ENCODE peak calls at places on chromosomes 4 and X, in four cellular contexts. U, F, J and W are unnamed samples. For H3K4me1 and H3K27me3, the result is how much of the 10 kb centered on the place peaks cover.

GRCh38 chr4:3530663-3531254 is 1.5 kb downstream of the LRPAP1 start:
- DNase-seq in J (peak), U (no peak), F (no peak), W (no peak)

GRCh38 chr4:97987019-97987648 is 156.1 kb downstream of the STPG2 start:
- DNase-seq in F (peak), U (no peak), J (peak), W (no peak)

GRCh38 chr4:187333151-187333550 is 609.5 kb upstream of the FAT1 start:
- DNase-seq in F (peak), U (peak), J (no peak), W (peak)

GRCh38 chr4:82360298-82361177 is 13.3 kb downstream of the HNRNPD start:
- DNase-seq in J (peak), U (peak), F (peak), W (no peak)

GRCh38 chrX:41518127-41518840 is 71.1 kb downstream of the NYX start:
- DNase-seq in F (no peak), J (no peak), U (no peak), W (no peak)

GRCh38 chrX:129556806-129557315 is 16.8 kb downstream of the OCRL start:
- DNase-seq in J (no peak), U (no peak), F (no peak), W (no peak)

GRCh38 chrX:29841750-29842149 is 373.6 kb upstream of the MAGEB2 start:
- DNase-seq in U (peak), F (peak), J (no peak), W (no peak)

GRCh38 chr4:86543080-86543479 is 51.0 kb upstream of the PTPN13 start:
- DNase-seq in F (no peak), J (no peak), U (no peak), W (no peak)

GRCh38 chr4:87029356-87029755 is 94.5 kb downstream of the AFF1 start:
- DNase-seq in F (no peak), J (no peak), U (no peak), W (no peak)

GRCh38 chr4:113625902-113626301 is 135.6 kb downstream of the CAMK2D start:
- DNase-seq in U (no peak), F (no peak), J (no peak), W (no peak)

GRCh38 chrX:153995504-153995903 is 22.9 kb downstream of the TMEM187 start:
- DNase-seq in F (no peak), J (no peak), U (no peak), W (no peak)

GRCh38 chr4:10639100-10639499 is 45.5 kb downstream of the CLNK start:
- DNase-seq in F (no peak), J (no peak), U (no peak), W (no peak)

GRCh38 chr4:146379744-146380143 is 142.0 kb downstream of the SLC10A7 start:
- DNase-seq in U (peak), J (no peak), F (peak), W (no peak)

GRCh38 chr4:102736636-102737549 is 23.9 kb downstream of the MANBA start:
- DNase-seq in U (no peak), F (peak), J (peak), W (peak)

GRCh38 chr4:73378887-73379286 is 25.2 kb upstream of the ALB start:
- DNase-seq in J (no peak), U (no peak), F (no peak), W (no peak)

GRCh38 chr4:1873291-1873690 is 2.1 kb downstream of the NSD2 start:
- DNase-seq in J (no peak), U (no peak), F (no peak), W (no peak)

GRCh38 chrX:136063340-136064079 is 78.3 kb downstream of the SLC9A6 start:
- DNase-seq in J (no peak), F (peak), U (no peak), W (no peak)

GRCh38 chrX:5876984-5877655 is 351.5 kb downstream of the NLGN4X start:
- DNase-seq in U (no peak), J (peak), F (peak), W (no peak)

GRCh38 chr4:152038238-152038637 is 277.4 kb upstream of the GATB start:
- DNase-seq in J (no peak), F (peak), U (peak), W (no peak)

DNA sequence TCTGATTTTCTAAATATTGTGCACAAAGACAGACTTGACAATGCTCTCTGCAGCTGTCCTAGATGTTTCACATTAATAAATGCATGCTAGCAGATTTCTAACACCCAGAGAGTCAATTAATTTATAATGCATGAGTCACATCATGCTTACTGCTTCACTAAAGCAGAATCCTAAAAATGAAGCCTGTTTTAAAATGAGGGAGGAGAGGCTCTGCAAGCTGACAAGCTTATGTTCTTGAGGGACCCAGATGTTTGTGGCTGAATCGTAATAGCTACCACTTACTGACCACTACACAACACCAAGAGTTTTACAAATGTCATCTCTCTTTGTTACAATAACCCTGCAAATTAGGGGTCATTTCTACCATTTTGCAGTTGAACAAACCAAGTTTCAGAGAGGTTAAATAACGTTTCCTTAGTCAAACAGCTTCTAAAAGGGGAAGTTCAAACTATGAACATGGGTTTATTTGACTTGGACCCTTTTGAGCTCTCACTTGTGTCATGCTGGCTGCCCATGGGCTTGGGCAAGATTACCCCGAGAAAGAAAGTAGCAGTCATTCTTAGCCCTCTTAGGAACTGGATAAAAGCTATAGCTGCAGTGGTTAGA is 262.7 kb upstream of the ETNPPL start:
- DNase-seq in J (no peak), F (peak), U (no peak), W (no peak)
- H2AFZ ChIP-seq in J (no peak), F (no peak), U (no peak), W (no peak)

GRCh38 chr4:168645933-168646768 is 149.3 kb downstream of the PALLD start:
- DNase-seq in J (peak), F (no peak), U (no peak), W (no peak)

GRCh38 chr4:168647976-168648375 is 151.1 kb downstream of the PALLD start:
- DNase-seq in J (no peak), F (no peak), U (no peak), W (no peak)

GRCh38 chr4:168648929-168649328 is 152.1 kb downstream of the PALLD start:
- DNase-seq in U (peak), J (no peak), F (peak), W (peak)

GRCh38 chr4:168651374-168651773 is 154.5 kb downstream of the PALLD start:
- DNase-seq in F (no peak), U (no peak), J (no peak), W (no peak)

DNA sequence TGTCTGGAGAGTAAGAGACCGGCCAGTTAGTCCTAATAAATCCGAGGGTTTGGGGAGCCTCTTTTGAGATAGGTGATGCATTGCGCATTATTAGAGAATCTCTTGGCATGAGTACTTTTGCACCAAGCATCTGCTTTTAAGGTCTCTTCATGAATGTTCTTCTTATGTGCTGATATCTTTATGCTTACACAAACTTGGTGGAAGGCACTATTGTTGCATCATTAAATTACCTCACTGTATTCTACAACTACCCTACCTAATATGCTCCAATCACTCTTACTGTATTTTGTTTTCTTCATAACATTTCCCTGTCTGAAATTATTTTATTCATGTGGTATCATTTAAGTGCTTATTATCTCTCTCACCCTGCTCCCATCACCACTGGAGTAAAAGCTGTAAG is 151.6 kb downstream of the PALLD start:
- DNase-seq in U (no peak), F (no peak), J (no peak), W (no peak)
- H3K4me1 ChIP-seq in U (under half), F (under half), J (under half), W (under half)

DNA sequence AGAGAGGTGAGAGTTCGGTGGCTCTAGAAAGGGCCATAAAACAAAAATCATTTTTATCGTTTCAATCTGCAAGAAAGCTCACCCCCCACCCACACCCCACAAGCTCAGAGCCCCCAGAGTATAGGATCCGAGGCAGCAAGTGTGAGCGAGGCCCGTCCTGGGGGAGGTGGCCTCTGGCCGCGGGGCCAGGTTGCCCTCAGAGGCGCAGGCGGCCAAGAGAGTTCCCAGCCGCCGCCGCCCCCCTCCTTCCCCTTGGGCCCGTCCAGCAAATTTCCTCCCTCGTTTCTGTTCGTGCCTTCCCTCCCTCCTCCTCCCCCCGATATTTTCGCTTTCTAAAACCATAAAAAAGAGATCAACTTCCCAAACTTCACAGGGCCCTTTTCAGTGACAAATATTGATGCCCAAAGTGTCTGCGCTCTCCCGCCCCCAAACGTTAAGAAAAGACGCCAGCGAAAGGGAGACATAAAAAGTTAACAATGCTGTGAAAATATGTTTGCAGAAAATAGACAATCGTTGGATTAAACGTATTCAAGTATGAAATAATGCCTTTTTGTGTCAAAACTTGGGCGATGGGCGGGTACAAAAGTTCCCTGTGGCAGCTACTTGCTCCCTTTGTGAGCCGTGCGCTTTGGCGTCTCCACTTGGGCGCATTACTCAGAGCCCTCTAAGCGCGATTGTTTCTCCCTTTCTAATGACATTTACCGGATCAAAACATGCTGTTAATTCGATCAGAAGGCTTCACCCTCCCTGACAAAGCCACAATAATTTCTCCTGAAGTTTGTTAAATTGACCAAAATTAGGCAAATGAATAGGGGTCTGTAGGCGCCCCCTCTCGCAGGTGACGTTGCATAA is 1.1 kb upstream of the HELT start:
- DNase-seq in U (no peak), F (peak), J (no peak), W (no peak)
- H3K27me3 ChIP-seq in U (half or more), F (half or more), J (half or more), W (under half)

DNA sequence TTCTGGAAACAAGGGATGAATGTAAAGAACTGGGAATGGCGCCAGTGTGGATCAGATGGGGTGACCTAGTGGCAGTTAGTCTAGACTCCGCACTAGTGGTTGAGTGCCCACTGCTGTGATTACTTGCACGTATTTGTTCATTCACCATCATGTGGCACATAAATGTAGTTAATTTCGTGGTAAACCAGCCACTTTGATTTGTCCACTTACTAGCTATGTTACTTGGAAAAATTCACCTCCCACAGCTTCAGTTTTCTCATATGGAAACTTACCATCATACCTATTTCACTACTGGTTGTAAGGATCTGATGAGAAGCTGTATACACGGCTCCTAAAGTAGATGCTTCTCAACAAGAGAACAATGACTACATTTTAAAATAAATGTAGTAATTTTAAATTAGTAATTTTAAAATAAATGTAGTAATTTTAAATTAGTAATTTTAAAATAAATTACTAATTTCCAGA is 394 bp upstream of the DYNLT3 start:
- DNase-seq in J (no peak), U (no peak), F (no peak), W (no peak)
- H2AFZ ChIP-seq in J (peak), U (peak), F (peak), W (no peak)

DNA sequence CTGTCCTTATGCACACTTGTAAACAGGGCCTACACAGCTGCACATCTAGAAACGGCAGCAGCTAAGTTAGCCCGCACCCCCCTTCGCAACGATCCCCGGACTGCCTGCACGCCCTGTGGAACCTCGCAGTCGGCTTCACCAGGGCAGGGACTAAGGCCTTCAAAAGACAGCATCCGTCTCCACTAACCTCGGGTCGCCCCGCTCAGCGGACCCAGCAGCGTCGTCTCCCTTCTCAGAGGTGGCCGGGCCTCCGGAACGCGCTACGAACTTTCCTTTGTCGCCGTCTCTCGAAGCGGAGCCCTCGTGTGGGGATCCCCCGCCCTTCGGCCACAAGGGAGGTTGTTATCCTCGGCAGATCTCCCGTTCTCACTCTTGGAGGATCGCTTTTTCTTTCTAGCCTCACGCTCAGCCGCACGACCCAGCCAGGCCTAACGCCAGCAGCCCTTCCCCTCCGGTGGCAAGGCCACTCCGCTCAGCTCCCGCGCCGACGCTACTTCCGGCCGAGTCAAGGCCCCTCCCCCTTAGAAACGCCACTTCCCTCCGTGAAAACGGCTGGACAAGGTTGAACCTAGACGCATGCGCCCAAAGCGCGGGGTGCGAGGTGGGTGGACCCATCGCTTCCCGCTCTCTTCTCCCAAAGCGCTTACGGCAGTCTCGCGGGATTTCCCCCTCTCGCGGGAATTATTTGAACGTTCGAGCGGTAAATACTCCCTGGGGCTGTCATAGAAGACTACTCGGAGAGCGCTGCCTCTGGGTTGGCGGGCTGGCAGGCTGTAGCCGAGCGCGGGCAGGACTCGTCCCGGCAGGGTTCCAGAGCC is at the start of the genes DCAF16 and NCAPG:
- DNase-seq in J (peak), F (peak), U (peak), W (peak)
- H3K4me1 ChIP-seq in J (under half), F (under half), U (under half), W (under half)

DNA sequence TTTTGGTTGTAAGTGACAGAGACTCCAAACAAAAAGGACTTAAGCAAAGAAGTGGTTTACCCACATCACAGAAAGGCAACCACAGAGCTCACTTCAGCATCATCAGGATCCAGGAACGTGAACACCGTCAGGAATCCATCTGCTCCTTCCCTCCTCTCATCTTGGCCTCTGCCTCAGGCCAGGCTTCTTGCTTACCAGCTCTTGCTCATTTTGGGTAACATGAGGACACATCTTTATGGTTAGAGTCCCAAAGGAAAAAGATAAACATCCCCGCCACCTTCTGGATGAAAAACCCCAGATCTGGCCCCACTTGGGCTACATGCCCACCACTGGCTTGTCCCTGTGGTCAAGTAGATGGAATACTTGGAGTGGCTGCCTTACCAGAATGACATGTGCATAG is 176.8 kb upstream of the RPL34 start:
- DNase-seq in J (no peak), F (peak), U (no peak), W (no peak)
- H3K27me3 ChIP-seq in J (under half), F (under half), U (under half), W (under half)

GRCh38 chr4:54227261-54228063 is 1.6 kb upstream of the PDGFRA start:
- DNase-seq in U (peak), F (peak), J (peak), W (no peak)

GRCh38 chr4:54228064-54228527 is 997 bp upstream of the PDGFRA start:
- DNase-seq in J (peak), F (peak), U (peak), W (peak)

GRCh38 chr4:54230479-54231418 is 1.7 kb downstream of the PDGFRA start:
- DNase-seq in F (peak), J (peak), U (no peak), W (no peak)

GRCh38 chr4:54229631-54230478 is 762 bp downstream of the PDGFRA start:
- DNase-seq in J (peak), F (peak), U (peak), W (no peak)

GRCh38 chr4:54228563-54229501 is at the start of gene PDGFRA:
- DNase-seq in U (peak), J (peak), F (peak), W (no peak)
- H2AFZ ChIP-seq in U (peak), J (peak), F (no peak), W (no peak)